ENCODE peak calls at places on chromosomes 1 and 21, in six cellular contexts. S, W, K, O, H and N are unnamed samples.

GRCh38 chr21:42209801-42210479 is 9.0 kb upstream of the ABCG1 start:
- DNase-seq in H (no peak), O (no peak), S (no peak), W (no peak), K (no peak), N (no peak)

GRCh38 chr1:96220644-96221043 is 500.9 kb upstream of the PTBP2 start:
- DNase-seq in S (no peak), H (no peak), W (no peak), O (no peak), K (no peak), N (no peak)

GRCh38 chr1:238406098-238406497 is 515.4 kb upstream of the ZP4 start:
- DNase-seq in W (no peak), S (no peak), O (no peak), K (no peak), H (no peak), N (no peak)

GRCh38 chr21:37365657-37366487 is 701 bp upstream of the DYRK1A start:
- DNase-seq in W (peak; percentile 96), K (peak; percentile 63), H (no peak), S (no peak), O (no peak), N (peak; percentile 76)

GRCh38 chr1:90821793-90822359 is 104.8 kb upstream of the BARHL2 start:
- DNase-seq in K (no peak), W (no peak), H (no peak), O (no peak), S (no peak), N (no peak)

GRCh38 chr1:93937997-93938396 is 28.8 kb upstream of the GCLM start:
- DNase-seq in O (no peak), H (no peak), W (no peak), S (no peak), K (no peak), N (no peak)

GRCh38 chr1:186819140-186819539 is 9.6 kb upstream of the PLA2G4A start:
- DNase-seq in K (no peak), H (peak; percentile 34), W (no peak), S (no peak), O (no peak), N (no peak)

GRCh38 chr21:42819861-42820512 is 59.4 kb downstream of the WDR4 start:
- DNase-seq in H (no peak), W (no peak), O (no peak), S (no peak), K (no peak), N (no peak)

GRCh38 chr1:65630855-65631254 is 161.8 kb upstream of the PDE4B start:
- DNase-seq in H (no peak), O (no peak), S (no peak), K (no peak), W (no peak), N (no peak)

GRCh38 chr1:93692983-93693591 is 11.4 kb upstream of the BCAR3 start:
- DNase-seq in S (peak; percentile 89), O (no peak), H (peak; percentile 63), W (no peak), K (peak; percentile 27), N (no peak)

GRCh38 chr1:224213438-224214119 is 30.5 kb downstream of the DEGS1 start:
- DNase-seq in S (no peak), O (peak; percentile 44), K (no peak), W (peak; percentile 72), H (no peak), N (peak; percentile 47)

GRCh38 chr21:27292229-27292628 is 325.3 kb upstream of the ADAMTS5 start:
- DNase-seq in H (no peak), W (no peak), O (no peak), S (no peak), K (no peak), N (no peak)

GRCh38 chr1:184843732-184844495 is 89.3 kb upstream of the EDEM3 start:
- DNase-seq in S (no peak), K (no peak), W (no peak), O (no peak), H (peak; percentile 48), N (no peak)

GRCh38 chr1:14944471-14944981 is 209.0 kb upstream of the TMEM51 start:
- DNase-seq in W (no peak), H (no peak), O (no peak), S (no peak), K (no peak), N (no peak)

GRCh38 chr1:19504796-19505693 is 19.7 kb upstream of the CAPZB start:
- DNase-seq in W (no peak), O (no peak), S (no peak), H (no peak), K (no peak), N (no peak)

GRCh38 chr1:68542586-68542985 is 45.7 kb upstream of the DEPDC1 start:
- DNase-seq in H (no peak), S (no peak), O (no peak), W (no peak), K (no peak), N (no peak)

GRCh38 chr1:226806988-226807387 is 63.4 kb upstream of the PSEN2 start:
- DNase-seq in O (no peak), H (no peak), K (no peak), W (no peak), S (no peak), N (no peak)

GRCh38 chr1:59220356-59220755 is 76.5 kb upstream of the FGGY start:
- DNase-seq in O (no peak), S (no peak), K (no peak), W (no peak), H (no peak), N (no peak)

GRCh38 chr21:14520535-14520934 is 25.6 kb downstream of the SAMSN1 start:
- DNase-seq in S (no peak), H (no peak), K (no peak), W (no peak), O (no peak), N (peak; percentile 11)

GRCh38 chr1:10694274-10694632 is 102.2 kb downstream of the CASZ1 start:
- DNase-seq in S (no peak), W (no peak), K (no peak), H (no peak), O (no peak), N (no peak)

GRCh38 chr1:74502432-74502831 is 10.0 kb downstream of the LRRC53 start:
- DNase-seq in S (no peak), K (peak; percentile 16), O (no peak), H (no peak), W (no peak), N (no peak)

GRCh38 chr1:220889848-220890287 is 10.6 kb downstream of the HLX start:
- DNase-seq in W (no peak), S (no peak), H (no peak), O (no peak), K (no peak), N (no peak)

GRCh38 chr1:226519741-226520598 is 28.6 kb upstream of the STUM start:
- DNase-seq in O (no peak), K (no peak), S (no peak), H (no peak), W (no peak), N (peak; percentile 35)

GRCh38 chr1:67882196-67882958 is 49.1 kb upstream of the GNG12 start:
- DNase-seq in H (no peak), K (no peak), S (no peak), W (no peak), O (no peak), N (no peak)

DNA sequence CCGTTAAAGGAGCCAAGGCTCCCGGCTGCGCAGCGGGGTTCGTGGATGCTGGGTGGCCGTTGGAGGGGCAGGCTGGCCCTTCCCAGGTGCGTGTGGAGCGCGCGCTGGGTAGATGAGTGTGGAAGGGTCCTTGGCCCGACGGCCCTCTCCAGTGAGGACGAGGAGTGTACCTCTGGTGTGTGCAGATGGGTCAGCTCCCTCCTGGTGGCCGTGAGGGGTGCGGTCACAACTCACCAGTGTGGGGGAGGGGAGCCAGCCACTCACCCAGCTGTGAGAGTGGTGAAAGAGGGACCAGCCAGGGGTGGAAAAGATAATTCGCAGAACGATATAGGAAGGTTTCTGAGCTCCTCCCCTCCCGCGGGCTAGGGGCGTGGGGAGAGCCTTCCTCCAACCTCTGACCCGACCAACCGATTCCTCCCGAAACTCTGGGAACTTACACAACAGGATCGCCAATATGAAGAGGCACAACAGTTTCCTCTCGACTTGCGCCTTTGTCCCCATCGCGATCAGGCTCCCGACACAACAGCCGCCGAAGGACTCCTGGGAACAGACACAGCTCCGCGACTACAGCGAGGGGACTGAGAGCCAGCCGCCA is at the start of gene F11R:
- DNase-seq in O (no peak), K (peak; percentile 62), W (peak; percentile 88), H (no peak), S (no peak), N (peak; percentile 61)
- TF ChIP-seq SP1 in O (no peak), K (no peak), W (peak; percentile 68), H (no peak), S (no peak), N (no peak)

DNA sequence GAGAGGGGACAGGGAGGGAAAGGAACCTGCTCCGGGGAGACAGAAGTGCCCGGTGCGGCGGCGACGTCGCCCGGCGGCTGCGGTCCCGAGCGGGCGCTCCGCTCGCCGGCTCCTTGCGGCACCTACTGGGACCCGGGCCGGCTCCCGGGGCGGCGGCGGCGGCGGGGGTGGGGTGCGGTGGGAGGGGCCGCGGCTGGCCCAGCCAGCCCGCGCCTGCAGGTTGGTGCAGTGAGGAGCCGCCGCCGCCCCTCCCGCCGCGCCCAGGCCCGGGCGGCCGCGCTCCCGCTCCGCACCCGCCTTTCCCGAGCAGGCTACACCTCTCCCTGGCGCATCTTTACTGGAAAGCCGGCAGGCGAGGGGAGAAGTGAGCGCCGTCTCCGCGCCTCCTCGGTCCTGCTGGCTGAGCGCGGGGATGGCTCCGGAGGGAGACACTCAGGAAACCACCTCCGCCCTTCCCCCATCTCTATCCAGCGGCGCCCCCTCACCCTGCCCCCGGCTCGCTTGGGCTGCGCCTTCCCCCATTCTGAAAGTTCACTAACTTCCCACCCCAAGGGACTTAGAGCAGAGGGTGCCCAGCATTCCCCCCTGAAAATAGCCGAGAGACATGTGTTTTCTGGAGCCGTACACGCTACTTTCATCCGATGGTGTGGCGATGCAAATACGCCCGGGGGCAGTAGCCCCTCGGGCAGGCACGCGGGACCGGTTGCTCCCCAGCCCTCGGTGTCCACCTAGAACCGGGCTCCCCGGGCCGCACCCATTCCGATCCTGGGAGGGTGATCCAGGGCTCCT is at the start of gene PLD5:
- DNase-seq in O (peak; percentile 13), S (no peak), H (no peak), K (no peak), W (peak; percentile 41), N (peak; percentile 59)
- TF ChIP-seq CTCF in O (no peak), S (no peak), H (no peak), K (no peak), W (no peak), N (no peak)

GRCh38 chr1:77281491-77282186 is at the start of gene AK5:
- DNase-seq in H (no peak), S (no peak), K (no peak), W (no peak), O (no peak), N (peak; percentile 64)

GRCh38 chr1:77283701-77284425 is 2.0 kb downstream of the AK5 start:
- DNase-seq in H (no peak), W (no peak), S (no peak), O (no peak), K (no peak), N (no peak)

GRCh38 chr1:77280962-77281361 is 857 bp upstream of the AK5 start:
- DNase-seq in W (no peak), O (no peak), H (no peak), S (no peak), K (no peak), N (no peak)

GRCh38 chr1:77282866-77283539 is 1.2 kb downstream of the AK5 start:
- DNase-seq in K (no peak), O (no peak), S (no peak), W (no peak), H (no peak), N (peak; percentile 73)

GRCh38 chr1:77282187-77282865 is 507 bp downstream of the AK5 start:
- DNase-seq in W (no peak), H (no peak), S (no peak), O (no peak), K (no peak), N (peak; percentile 45)
- TF ChIP-seq SP1 in W (no peak), H (no peak), S (no peak), O (no peak), K (no peak), N (peak; percentile 41)

GRCh38 chr1:161054805-161055204 is 9.0 kb upstream of the USF1 start:
- DNase-seq in O (no peak), W (no peak), K (no peak), S (no peak), H (no peak), N (no peak)
- TF ChIP-seq CTCF in O (peak; percentile 49), W (peak; percentile 6), K (no peak), S (peak; percentile 34), H (no peak), N (peak; percentile 17)